ENCODE peak calls at places on chromosome 14, in eight cellular contexts. D is EL; Q is fibroblast of pulmonary artery; S is brain microvascular endothelial cell; V is GDM1; T is nephron progenitor cell; A is stimulated activated CD4-positive, alpha-beta T cell treated with anti-CD3 and anti-CD28 coated beads, Interleukin-15, amount 100 ng/mL, for 1 hour; P is endothelial cell. I is an unnamed sample.

GRCh38 chr14:96986701-96987474 is 189.7 kb downstream of the VRK1 start:
- DNase-seq in Q (no peak), S (no peak), V (no peak), A (no peak), T (no peak), P (no peak), D (no peak), I (no peak)

GRCh38 chr14:57692671-57693070 is 173.2 kb downstream of the SLC35F4 start:
- DNase-seq in S (peak; percentile 46), V (no peak), Q (peak; percentile 85), D (peak; percentile 39), A (no peak), P (no peak), T (no peak), I (no peak)

GRCh38 chr14:31696378-31696777 is 135.2 kb downstream of the NUBPL start:
- DNase-seq in D (no peak), T (no peak), V (no peak), P (no peak), Q (no peak), A (no peak), S (no peak), I (no peak)

GRCh38 chr14:100402631-100403030 is 79.5 kb downstream of the SLC25A47 start:
- DNase-seq in T (no peak), V (no peak), A (no peak), D (peak; percentile 42), Q (no peak), P (no peak), S (no peak), I (no peak)

GRCh38 chr14:80446356-80446755 is 235.1 kb upstream of the DIO2 start:
- DNase-seq in S (no peak), Q (peak; percentile 18), P (no peak), A (no peak), T (no peak), D (peak; percentile 36), V (no peak), I (no peak)

GRCh38 chr14:73814158-73814557 is 37.5 kb upstream of the PTGR2 start:
- DNase-seq in T (no peak), V (no peak), D (no peak), Q (no peak), S (no peak), P (no peak), A (no peak), I (peak; percentile 30)

GRCh38 chr14:58078068-58078467 is 73.9 kb downstream of the ARMH4 start:
- DNase-seq in T (no peak), P (no peak), S (peak; percentile 79), V (no peak), A (no peak), Q (peak; percentile 65), D (peak; percentile 88), I (no peak)

GRCh38 chr14:96156804-96157760 is 47.6 kb upstream of the BDKRB2 start:
- DNase-seq in P (no peak), S (no peak), D (no peak), T (no peak), Q (no peak), V (no peak), A (no peak), I (no peak)

GRCh38 chr14:44988694-44989093 is 26.7 kb downstream of the TOGARAM1 start:
- DNase-seq in V (no peak), A (no peak), S (no peak), Q (no peak), T (peak; percentile 23), P (no peak), D (no peak), I (no peak)

GRCh38 chr14:74804219-74804825 is 41.2 kb downstream of the YLPM1 start:
- DNase-seq in S (peak; percentile 40), D (peak; percentile 62), V (peak; percentile 2), A (no peak), P (peak; percentile 48), T (no peak), Q (peak; percentile 82), I (no peak)

GRCh38 chr14:69237142-69237541 is 22.8 kb upstream of the GALNT16 start:
- DNase-seq in Q (no peak), A (no peak), D (no peak), P (no peak), S (no peak), V (no peak), T (no peak), I (no peak)

GRCh38 chr14:96088131-96088880 is 49.1 kb downstream of the C14orf132 start:
- DNase-seq in S (no peak), P (no peak), D (no peak), V (no peak), A (no peak), T (no peak), Q (no peak), I (no peak)

GRCh38 chr14:94924189-94924588 is 154.3 kb upstream of the GSC start:
- DNase-seq in Q (no peak), P (no peak), D (no peak), V (no peak), A (no peak), S (no peak), T (no peak), I (no peak)

GRCh38 chr14:105484069-105484996 is 2.4 kb upstream of the CRIP1 start:
- DNase-seq in A (no peak), Q (peak; percentile 31), S (no peak), T (no peak), D (no peak), V (no peak), P (no peak), I (no peak)

GRCh38 chr14:48341069-48341468 is 665.7 kb upstream of the MDGA2 start:
- DNase-seq in A (no peak), D (no peak), Q (no peak), P (no peak), V (no peak), T (no peak), S (no peak), I (no peak)

GRCh38 chr14:50060871-50061663 is 55.3 kb downstream of the VCPKMT start:
- DNase-seq in P (peak; percentile 23), D (peak; percentile 95), S (peak; percentile 93), Q (peak; percentile 95), A (no peak), T (no peak), V (peak; percentile 49), I (peak; percentile 75)

GRCh38 chr14:75068294-75069020 is 984 bp upstream of the ZC2HC1C start:
- DNase-seq in V (no peak), A (no peak), T (no peak), S (no peak), P (no peak), Q (no peak), D (no peak), I (no peak)

GRCh38 chr14:74720526-74720925 is 7.6 kb downstream of the FCF1 start:
- DNase-seq in V (no peak), Q (peak; percentile 33), D (peak; percentile 69), T (no peak), S (peak; percentile 76), A (no peak), P (no peak), I (no peak)

I was measured in stimulated activated effector memory CD8-positive, alpha-beta T cell treated with anti-CD3 and anti-CD28 coated beads, Interleukin-12 subunit alpha, Interleukin-12 subunit beta, amount 100 ng/mL, for 72 hours.